ENCODE peak calls at places on chromosomes 2 and 18, in five cellular contexts. One of them, this sample, is unnamed.

GRCh38 chr2:63831176-63831575 is 10.5 kb upstream of the UGP2 start:
- DNase-seq in lower leg skin: no peak
- DNase-seq in A549: no peak
- DNase-seq in epithelial cell of esophagus: no peak
- DNase-seq in glutamatergic neuron: no peak
- DNase-seq in this sample: no peak

GRCh38 chr18:36372902-36373301 is 75.4 kb downstream of the FHOD3 start:
- DNase-seq in epithelial cell of esophagus: peak
- DNase-seq in glutamatergic neuron: no peak
- DNase-seq in lower leg skin: no peak
- DNase-seq in A549: no peak
- DNase-seq in this sample: no peak

GRCh38 chr18:56565059-56565458 is 73.3 kb downstream of the TXNL1 start:
- DNase-seq in epithelial cell of esophagus: no peak
- DNase-seq in A549: no peak
- DNase-seq in glutamatergic neuron: no peak
- DNase-seq in lower leg skin: no peak
- DNase-seq in this sample: no peak

GRCh38 chr2:52416340-52416739 is 1351.3 kb upstream of the CHAC2 start:
- DNase-seq in glutamatergic neuron: no peak
- DNase-seq in epithelial cell of esophagus: peak
- DNase-seq in lower leg skin: no peak
- DNase-seq in A549: no peak
- DNase-seq in this sample: no peak

GRCh38 chr2:70946832-70947442 is 11.2 kb downstream of the ATP6V1B1 start:
- DNase-seq in lower leg skin: peak
- DNase-seq in glutamatergic neuron: peak
- DNase-seq in epithelial cell of esophagus: peak
- DNase-seq in A549: peak
- DNase-seq in this sample: no peak

GRCh38 chr2:95046371-95047112 is 21.0 kb downstream of the MAL start:
- DNase-seq in epithelial cell of esophagus: no peak
- DNase-seq in glutamatergic neuron: no peak
- DNase-seq in A549: no peak
- DNase-seq in lower leg skin: no peak
- DNase-seq in this sample: no peak

GRCh38 chr2:130327703-130328527 is 14.8 kb upstream of the IMP4 start:
- DNase-seq in epithelial cell of esophagus: peak
- DNase-seq in A549: no peak
- DNase-seq in glutamatergic neuron: peak
- DNase-seq in lower leg skin: no peak
- DNase-seq in this sample: peak

GRCh38 chr18:46418657-46419260 is 238.3 kb downstream of the LOXHD1 start:
- DNase-seq in A549: no peak
- DNase-seq in epithelial cell of esophagus: no peak
- DNase-seq in glutamatergic neuron: no peak
- DNase-seq in lower leg skin: no peak
- DNase-seq in this sample: no peak

GRCh38 chr2:198316852-198317395 is 512.5 kb downstream of the PLCL1 start:
- DNase-seq in epithelial cell of esophagus: no peak
- DNase-seq in A549: no peak
- DNase-seq in lower leg skin: no peak
- DNase-seq in glutamatergic neuron: peak
- DNase-seq in this sample: no peak

GRCh38 chr18:46668135-46668534 is 11.1 kb upstream of the LOXHD1 start:
- DNase-seq in lower leg skin: no peak
- DNase-seq in glutamatergic neuron: no peak
- DNase-seq in A549: no peak
- DNase-seq in epithelial cell of esophagus: no peak
- DNase-seq in this sample: no peak

GRCh38 chr2:74845217-74845751 is 11.4 kb downstream of the HK2 start:
- DNase-seq in glutamatergic neuron: no peak
- DNase-seq in lower leg skin: peak
- DNase-seq in A549: peak
- DNase-seq in epithelial cell of esophagus: peak
- DNase-seq in this sample: peak

GRCh38 chr18:33578371-33579146 is 540 bp downstream of the ASXL3 start:
- DNase-seq in epithelial cell of esophagus: no peak
- DNase-seq in lower leg skin: peak
- DNase-seq in glutamatergic neuron: peak
- DNase-seq in A549: no peak
- DNase-seq in this sample: peak

GRCh38 chr2:216713691-216714411 is 18.5 kb upstream of the IGFBP5 start:
- DNase-seq in A549: peak
- DNase-seq in epithelial cell of esophagus: peak
- DNase-seq in lower leg skin: peak
- DNase-seq in glutamatergic neuron: no peak
- DNase-seq in this sample: no peak

GRCh38 chr18:12046751-12047335 is 46.8 kb upstream of the ANKRD62 start:
- DNase-seq in A549: no peak
- DNase-seq in epithelial cell of esophagus: no peak
- DNase-seq in lower leg skin: peak
- DNase-seq in glutamatergic neuron: no peak
- DNase-seq in this sample: no peak

GRCh38 chr2:101616411-101616810 is 81.1 kb upstream of the MAP4K4 start:
- DNase-seq in epithelial cell of esophagus: no peak
- DNase-seq in lower leg skin: no peak
- DNase-seq in A549: no peak
- DNase-seq in glutamatergic neuron: no peak
- DNase-seq in this sample: no peak

GRCh38 chr2:56334622-56335021 is 150.8 kb downstream of the CCDC85A start:
- DNase-seq in glutamatergic neuron: no peak
- DNase-seq in epithelial cell of esophagus: peak
- DNase-seq in lower leg skin: no peak
- DNase-seq in A549: no peak
- DNase-seq in this sample: no peak

GRCh38 chr2:13558368-13558767 is 841.6 kb downstream of the TRIB2 start:
- DNase-seq in lower leg skin: no peak
- DNase-seq in A549: no peak
- DNase-seq in glutamatergic neuron: no peak
- DNase-seq in epithelial cell of esophagus: peak
- DNase-seq in this sample: no peak

GRCh38 chr18:48123324-48123723 is 192.9 kb upstream of the SMAD2 start:
- DNase-seq in glutamatergic neuron: no peak
- DNase-seq in epithelial cell of esophagus: no peak
- DNase-seq in A549: no peak
- DNase-seq in lower leg skin: peak
- DNase-seq in this sample: no peak

GRCh38 chr2:41965886-41966285 is 81.9 kb upstream of the PKDCC start:
- DNase-seq in glutamatergic neuron: no peak
- DNase-seq in lower leg skin: peak
- DNase-seq in epithelial cell of esophagus: no peak
- DNase-seq in A549: no peak
- DNase-seq in this sample: no peak

GRCh38 chr2:148885988-148886387 is 11.0 kb downstream of the KIF5C start:
- DNase-seq in A549: no peak
- DNase-seq in glutamatergic neuron: no peak
- DNase-seq in lower leg skin: no peak
- DNase-seq in epithelial cell of esophagus: no peak
- DNase-seq in this sample: no peak

GRCh38 chr2:148887349-148888002 is 12.4 kb downstream of the KIF5C start:
- DNase-seq in lower leg skin: no peak
- DNase-seq in glutamatergic neuron: no peak
- DNase-seq in epithelial cell of esophagus: no peak
- DNase-seq in A549: no peak
- DNase-seq in this sample: no peak

GRCh38 chr2:148885209-148885608 is 10.2 kb downstream of the KIF5C start:
- DNase-seq in epithelial cell of esophagus: no peak
- DNase-seq in glutamatergic neuron: no peak
- DNase-seq in A549: no peak
- DNase-seq in lower leg skin: no peak
- DNase-seq in this sample: no peak

GRCh38 chr2:148893906-148894305 is 18.9 kb downstream of the KIF5C start:
- DNase-seq in epithelial cell of esophagus: no peak
- DNase-seq in A549: no peak
- DNase-seq in glutamatergic neuron: no peak
- DNase-seq in lower leg skin: no peak
- DNase-seq in this sample: no peak

DNA sequence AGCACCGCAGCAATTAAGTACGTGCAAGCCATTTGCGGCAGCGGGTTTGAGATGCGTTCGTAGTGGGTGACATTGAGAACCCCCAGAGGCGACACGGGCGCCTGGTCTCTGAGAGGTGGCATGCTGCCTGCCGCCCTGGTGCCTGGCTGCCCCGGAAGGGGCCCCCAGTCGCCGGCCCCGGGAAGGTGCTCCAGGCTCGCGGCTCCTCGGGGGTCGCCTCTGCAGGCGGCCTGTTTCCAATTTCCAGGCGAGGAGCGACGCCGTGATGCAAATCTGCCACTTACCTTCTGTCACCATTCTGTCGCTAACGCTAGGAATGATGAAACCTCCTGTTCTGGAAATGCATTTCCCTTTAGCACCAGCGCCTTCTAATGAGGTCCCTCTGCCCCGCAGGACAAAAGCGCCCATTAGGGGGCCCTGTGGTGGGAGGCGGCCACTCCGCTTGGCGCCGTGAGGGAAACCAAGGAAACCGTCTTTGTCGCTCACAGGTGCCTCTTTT is 13.0 kb downstream of the KIF5C start:
- DNase-seq in epithelial cell of esophagus: no peak
- DNase-seq in A549: no peak
- DNase-seq in glutamatergic neuron: peak
- DNase-seq in lower leg skin: no peak
- DNase-seq in this sample: no peak
- TF ChIP-seq CTCF in epithelial cell of esophagus: no peak
- TF ChIP-seq CTCF in A549: no peak
- TF ChIP-seq CTCF in glutamatergic neuron: no peak
- TF ChIP-seq CTCF in lower leg skin: no peak
- TF ChIP-seq CTCF in this sample: no peak

DNA sequence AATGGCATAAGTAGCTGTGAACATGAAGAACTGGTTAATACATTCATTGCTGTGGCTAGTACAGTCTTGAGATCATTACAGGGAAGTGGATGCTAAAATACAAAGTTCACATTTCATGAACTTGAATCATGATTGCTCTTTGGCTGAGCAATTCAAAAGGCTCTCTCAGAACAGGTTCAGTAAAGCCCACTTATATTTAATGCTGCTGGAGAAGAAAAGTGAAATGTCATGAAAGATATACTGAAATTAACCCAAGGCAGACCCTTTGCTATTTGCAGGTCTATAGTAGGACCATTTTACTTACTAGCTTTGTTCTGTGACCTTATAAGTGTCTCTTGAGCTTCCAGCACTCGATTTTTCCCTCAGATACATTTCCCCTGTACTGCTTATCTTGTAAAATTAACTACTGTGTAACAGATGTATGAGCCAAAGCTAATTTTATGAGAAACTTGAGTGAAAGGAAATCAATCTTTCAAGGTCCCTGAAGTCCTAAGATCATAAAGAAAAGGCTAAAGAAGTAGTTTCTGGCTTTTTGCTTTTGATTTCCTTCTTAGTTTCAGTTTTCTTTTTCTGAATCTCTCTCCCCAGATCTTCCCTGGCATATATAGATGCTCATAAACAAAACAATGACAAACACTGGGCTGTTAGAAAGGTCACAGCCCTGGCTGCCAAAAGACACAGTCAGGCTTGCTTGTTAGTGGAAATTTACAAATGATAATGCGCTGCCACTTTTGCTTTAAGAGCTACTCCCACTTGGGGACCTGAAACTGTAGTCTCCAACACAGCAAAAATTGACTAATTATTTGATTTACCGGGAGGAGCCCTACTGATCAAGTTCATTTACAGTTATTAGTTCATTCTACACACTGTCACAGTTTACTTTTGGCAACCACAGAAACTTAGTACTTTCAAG is 132.7 kb upstream of the XPO1 start:
- DNase-seq in A549: peak
- DNase-seq in epithelial cell of esophagus: peak
- DNase-seq in glutamatergic neuron: no peak
- DNase-seq in lower leg skin: peak
- DNase-seq in this sample: no peak
- TF ChIP-seq CTCF in A549: no peak
- TF ChIP-seq CTCF in epithelial cell of esophagus: no peak
- TF ChIP-seq CTCF in glutamatergic neuron: no peak
- TF ChIP-seq CTCF in lower leg skin: no peak
- TF ChIP-seq CTCF in this sample: no peak

GRCh38 chr2:23503097-23503496 is 118.1 kb downstream of the KLHL29 start:
- DNase-seq in epithelial cell of esophagus: no peak
- DNase-seq in glutamatergic neuron: peak
- DNase-seq in A549: no peak
- DNase-seq in lower leg skin: no peak
- DNase-seq in this sample: no peak

GRCh38 chr2:23505218-23505983 is 120.4 kb downstream of the KLHL29 start:
- DNase-seq in epithelial cell of esophagus: no peak
- DNase-seq in A549: no peak
- DNase-seq in glutamatergic neuron: peak
- DNase-seq in lower leg skin: no peak
- DNase-seq in this sample: no peak

GRCh38 chr2:23504591-23504990 is 119.6 kb downstream of the KLHL29 start:
- DNase-seq in glutamatergic neuron: peak
- DNase-seq in A549: no peak
- DNase-seq in lower leg skin: no peak
- DNase-seq in epithelial cell of esophagus: no peak
- DNase-seq in this sample: no peak

GRCh38 chr2:23502096-23502495 is 117.1 kb downstream of the KLHL29 start:
- DNase-seq in epithelial cell of esophagus: peak
- DNase-seq in glutamatergic neuron: peak
- DNase-seq in A549: no peak
- DNase-seq in lower leg skin: no peak
- DNase-seq in this sample: no peak

DNA sequence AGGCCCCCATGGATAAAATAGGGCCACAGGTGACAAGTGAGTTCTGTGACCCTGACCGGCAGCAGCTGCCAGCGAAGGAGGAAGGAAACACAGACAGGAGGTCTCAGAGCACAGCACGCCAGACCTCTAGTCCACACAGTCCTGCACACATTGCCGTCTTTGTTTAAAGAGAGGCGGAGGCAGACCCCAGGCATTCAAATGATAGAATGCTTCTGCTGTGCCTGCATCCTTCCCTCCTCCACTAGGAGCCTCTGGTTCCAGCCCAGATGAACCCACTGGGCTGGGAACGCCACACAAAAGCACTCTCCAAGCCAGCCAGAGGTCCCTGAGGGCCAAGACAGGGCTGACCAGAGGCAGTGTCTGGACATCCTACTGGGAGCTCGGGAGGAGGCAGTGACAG is 118.7 kb downstream of the KLHL29 start:
- DNase-seq in glutamatergic neuron: no peak
- DNase-seq in lower leg skin: no peak
- DNase-seq in epithelial cell of esophagus: no peak
- DNase-seq in A549: no peak
- DNase-seq in this sample: no peak
- TF ChIP-seq CTCF in glutamatergic neuron: no peak
- TF ChIP-seq CTCF in lower leg skin: no peak
- TF ChIP-seq CTCF in epithelial cell of esophagus: no peak
- TF ChIP-seq CTCF in A549: no peak
- TF ChIP-seq CTCF in this sample: no peak

GRCh38 chr2:119764832-119765231 is 5.1 kb downstream of the PTPN4 start:
- DNase-seq in lower leg skin: no peak
- DNase-seq in glutamatergic neuron: no peak
- DNase-seq in A549: no peak
- DNase-seq in epithelial cell of esophagus: peak
- DNase-seq in this sample: no peak

GRCh38 chr2:119768731-119769130 is 9.0 kb downstream of the PTPN4 start:
- DNase-seq in lower leg skin: no peak
- DNase-seq in A549: no peak
- DNase-seq in epithelial cell of esophagus: no peak
- DNase-seq in glutamatergic neuron: no peak
- DNase-seq in this sample: no peak

GRCh38 chr2:119766944-119767343 is 7.2 kb downstream of the PTPN4 start:
- DNase-seq in A549: peak
- DNase-seq in glutamatergic neuron: no peak
- DNase-seq in lower leg skin: no peak
- DNase-seq in epithelial cell of esophagus: no peak
- DNase-seq in this sample: no peak

GRCh38 chr2:119769645-119770044 is 9.9 kb downstream of the PTPN4 start:
- DNase-seq in epithelial cell of esophagus: no peak
- DNase-seq in lower leg skin: no peak
- DNase-seq in A549: no peak
- DNase-seq in glutamatergic neuron: no peak
- DNase-seq in this sample: no peak

GRCh38 chr2:119765404-119766002 is 5.8 kb downstream of the PTPN4 start:
- DNase-seq in glutamatergic neuron: no peak
- DNase-seq in A549: no peak
- DNase-seq in lower leg skin: no peak
- DNase-seq in epithelial cell of esophagus: no peak
- DNase-seq in this sample: no peak
- TF ChIP-seq CTCF in glutamatergic neuron: no peak
- TF ChIP-seq CTCF in A549: no peak
- TF ChIP-seq CTCF in lower leg skin: no peak
- TF ChIP-seq CTCF in epithelial cell of esophagus: no peak
- TF ChIP-seq CTCF in this sample: no peak

This sample was measured in mesothelial cell of epicardium.